ENCODE peak calls at places on chromosomes 4 and X, in ten cellular contexts. A, D, B, R, S, J, L, Q, C and V are unnamed samples. For H3K27me3 and H3K4me1, the result is how much of the 10 kb centered on the place peaks cover.

GRCh38 chr4:173707658-173708415 is 177.8 kb upstream of the HAND2 start:
- DNase-seq in A (no peak), D (no peak), B (no peak), R (no peak), S (no peak), J (no peak), L (no peak), Q (no peak), C (no peak), V (no peak)

GRCh38 chr4:1413221-1413663 is 7.0 kb upstream of the NKX1-1 start:
- DNase-seq in A (no peak), D (no peak), B (no peak), R (no peak), S (peak), J (no peak), L (peak), Q (no peak), C (no peak), V (no peak)

GRCh38 chr4:13143704-13144103 is 340.4 kb downstream of the RAB28 start:
- DNase-seq in A (no peak), D (no peak), B (no peak), R (no peak), S (no peak), J (no peak), L (no peak), Q (no peak), C (no peak), V (no peak)

GRCh38 chrX:97405031-97405685 is 521.5 kb downstream of the RPA4 start:
- DNase-seq in A (no peak), D (no peak), B (peak), R (no peak), S (no peak), J (no peak), L (no peak), Q (peak), C (no peak), V (no peak)

GRCh38 chrX:69158166-69159040 is 6.8 kb downstream of the PJA1 start:
- DNase-seq in A (peak), D (peak), B (peak), R (peak), S (no peak), J (no peak), L (peak), Q (peak), C (peak), V (peak)

GRCh38 chr4:3817561-3817960 is 51.4 kb downstream of the ADRA2C start:
- DNase-seq in A (no peak), D (no peak), B (no peak), R (no peak), S (no peak), J (no peak), L (no peak), Q (no peak), C (no peak), V (peak)

GRCh38 chrX:56797966-56798711 is 69.1 kb downstream of the NBDY start:
- DNase-seq in A (no peak), D (peak), B (peak), R (no peak), S (no peak), J (no peak), L (peak), Q (peak), C (no peak), V (no peak)

GRCh38 chr4:77819409-77819835 is 254 bp upstream of the CNOT6L start:
- DNase-seq in A (peak), D (no peak), B (peak), R (peak), S (no peak), J (peak), L (peak), Q (no peak), C (no peak), V (no peak)

GRCh38 chr4:80069837-80070788 is 2.9 kb downstream of the ANTXR2 start:
- DNase-seq in A (no peak), D (no peak), B (peak), R (no peak), S (no peak), J (no peak), L (no peak), Q (peak), C (no peak), V (no peak)

GRCh38 chr4:153438916-153439756 is 27.0 kb upstream of the TMEM131L start:
- DNase-seq in A (no peak), D (no peak), B (no peak), R (no peak), S (no peak), J (peak), L (no peak), Q (no peak), C (no peak), V (no peak)

GRCh38 chr4:24535399-24535798 is 49.0 kb downstream of the DHX15 start:
- DNase-seq in A (no peak), D (no peak), B (no peak), R (no peak), S (no peak), J (no peak), L (no peak), Q (no peak), C (no peak), V (no peak)

GRCh38 chr4:107035711-107036601 is at the start of gene DKK2:
- DNase-seq in A (peak), D (peak), B (peak), R (no peak), S (no peak), J (no peak), L (peak), Q (peak), C (peak), V (peak)

DNA sequence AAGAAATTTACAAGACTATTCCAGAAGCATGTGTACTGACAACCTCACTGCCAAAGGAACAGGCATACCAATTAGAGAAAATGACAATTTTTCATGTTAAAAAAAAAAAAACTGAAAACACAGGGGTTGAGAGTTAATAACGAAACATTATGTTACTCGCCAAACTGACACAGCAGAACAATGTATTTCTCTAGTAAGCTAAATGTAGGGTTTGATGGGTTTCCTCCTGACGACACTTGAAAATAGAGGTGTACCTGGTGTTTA is 643 bp upstream of the USO1 start:
- DNase-seq in A (no peak), D (no peak), B (no peak), R (no peak), S (no peak), J (no peak), L (no peak), Q (no peak), C (no peak), V (no peak)
- H3K27me3 ChIP-seq in A (under half), D (under half), B (under half), R (under half), S (under half), J (under half), L (under half), Q (under half), C (under half), V (under half)

DNA sequence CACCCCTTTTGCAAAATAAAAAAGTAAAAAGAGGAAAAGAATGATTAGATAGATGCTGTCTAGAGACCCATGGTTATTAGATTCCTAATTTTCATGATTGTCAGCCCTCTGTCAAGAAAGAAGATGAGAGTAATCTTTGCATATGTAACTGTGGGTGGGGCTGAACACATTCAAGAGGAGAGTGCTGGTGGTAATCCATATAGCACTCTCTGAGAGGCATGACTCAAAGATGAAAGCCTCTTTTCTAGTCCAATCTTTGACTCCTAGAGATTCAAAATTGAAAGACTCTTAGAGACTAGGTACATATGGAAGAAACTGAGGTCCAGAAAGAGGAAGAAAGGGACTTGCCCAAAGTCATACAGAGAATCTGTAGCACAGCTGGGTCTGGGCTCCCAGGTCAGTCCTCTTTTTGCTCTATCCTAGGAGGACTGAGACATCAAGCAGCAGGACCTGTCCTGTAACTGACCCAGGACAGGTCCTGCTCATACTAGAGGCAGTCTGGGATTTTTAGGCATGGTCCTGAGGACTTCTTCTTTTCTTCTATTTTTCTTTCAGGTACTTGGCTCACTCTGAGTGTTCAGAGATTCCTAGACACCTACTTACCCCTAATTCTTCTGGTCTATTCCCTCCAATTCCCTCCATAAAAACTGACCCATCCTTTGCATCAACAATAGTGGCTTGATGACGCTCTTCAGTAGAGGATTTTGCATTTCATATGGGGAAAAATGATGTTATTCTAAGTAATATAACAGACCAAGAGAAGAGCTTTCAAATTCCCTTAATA is 23.8 kb downstream of the VSIG4 start:
- DNase-seq in A (no peak), D (no peak), B (no peak), R (no peak), S (no peak), J (no peak), L (no peak), Q (no peak), C (no peak), V (no peak)
- H3K4me1 ChIP-seq in A (under half), D (under half), B (under half), R (under half), S (under half), J (half or more), L (under half), Q (under half), C (under half), V (under half)

GRCh38 chr4:168499241-168499640 is 2.4 kb downstream of the PALLD start:
- DNase-seq in A (no peak), D (no peak), B (no peak), R (no peak), S (no peak), J (no peak), L (no peak), Q (no peak), C (no peak), V (no peak)
- H3K27ac ChIP-seq in A (no peak), D (no peak), B (no peak), R (no peak), S (no peak), J (no peak), L (no peak), Q (no peak), C (no peak), V (no peak)

GRCh38 chr4:140569307-140569638 is 512 bp upstream of the UCP1 start:
- DNase-seq in A (no peak), D (no peak), B (no peak), R (no peak), S (no peak), J (no peak), L (no peak), Q (no peak), C (no peak), V (no peak)

GRCh38 chr4:140568507-140569306 is at the start of gene UCP1:
- DNase-seq in A (peak), D (peak), B (peak), R (peak), S (no peak), J (no peak), L (peak), Q (no peak), C (peak), V (peak)

GRCh38 chr4:140575489-140575888 is 6.7 kb upstream of the UCP1 start:
- DNase-seq in A (no peak), D (no peak), B (no peak), R (no peak), S (no peak), J (no peak), L (no peak), Q (no peak), C (no peak), V (no peak)

GRCh38 chr4:140567722-140568121 is 1.0 kb downstream of the UCP1 start:
- DNase-seq in A (peak), D (peak), B (peak), R (no peak), S (no peak), J (no peak), L (peak), Q (peak), C (peak), V (no peak)

GRCh38 chr4:140571620-140572019 is 2.9 kb upstream of the UCP1 start:
- DNase-seq in A (no peak), D (no peak), B (no peak), R (no peak), S (no peak), J (no peak), L (no peak), Q (no peak), C (no peak), V (no peak)
- H3K27me3 ChIP-seq in A (under half), D (half or more), B (under half), R (under half), S (half or more), J (under half), L (under half), Q (half or more), C (under half), V (under half)

GRCh38 chr4:184318852-184319251 is 101.2 kb upstream of the ENPP6 start:
- DNase-seq in A (no peak), D (no peak), B (no peak), R (no peak), S (no peak), J (no peak), L (peak), Q (no peak), C (no peak), V (no peak)
- H3K4me1 ChIP-seq in A (under half), D (under half), B (under half), R (under half), S (under half), J (under half), L (under half), Q (under half), C (under half), V (under half)

DNA sequence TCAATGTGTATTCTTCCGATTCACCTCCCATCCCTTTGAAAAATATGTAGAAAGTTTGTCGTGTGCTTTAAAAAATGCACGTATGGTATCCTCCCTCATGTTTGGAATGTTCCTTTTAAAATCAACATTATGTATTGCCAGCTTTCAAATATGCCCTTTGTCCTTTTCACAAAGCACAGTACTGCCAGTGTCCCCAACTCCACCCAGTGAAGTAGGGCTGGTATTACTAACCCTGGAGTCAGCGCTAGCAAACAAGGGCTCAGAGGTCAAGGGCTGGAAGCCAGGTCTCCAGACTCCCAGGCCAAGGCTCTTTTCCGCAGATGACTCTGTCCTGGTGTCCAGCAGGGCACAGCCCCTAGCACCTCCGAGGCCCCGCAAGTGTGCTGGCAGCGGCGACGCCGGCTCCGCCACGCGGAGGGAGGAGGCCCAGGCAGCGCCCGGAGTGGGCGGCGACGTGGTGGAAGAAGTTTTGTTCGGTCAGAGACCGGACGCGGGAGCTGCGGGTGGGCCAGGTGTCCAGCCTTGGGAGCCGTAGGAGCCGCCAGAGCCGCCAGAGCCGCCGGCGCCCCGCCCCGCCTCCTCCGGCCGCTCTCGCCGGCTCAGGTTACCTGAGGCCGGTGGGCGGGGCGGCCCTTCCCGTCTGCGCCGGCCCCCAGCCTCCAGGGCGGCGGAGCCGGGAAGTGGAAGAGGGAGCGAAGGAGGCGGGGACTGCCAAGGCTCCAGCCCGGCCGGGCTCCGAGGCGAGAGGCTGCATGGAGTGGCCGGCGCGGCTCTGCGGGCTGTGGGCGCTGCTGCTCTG is at the start of gene IL13RA1:
- DNase-seq in A (peak), D (peak), B (peak), R (peak), S (peak), J (no peak), L (peak), Q (peak), C (peak), V (peak)
- H3K27ac ChIP-seq in A (peak), D (peak), B (peak), R (peak), S (peak), J (no peak), L (no peak), Q (peak), C (peak), V (peak)

GRCh38 chrX:134547047-134547679 is 87.2 kb downstream of the HPRT1 start:
- DNase-seq in A (no peak), D (no peak), B (no peak), R (no peak), S (no peak), J (no peak), L (no peak), Q (no peak), C (no peak), V (no peak)

GRCh38 chrX:134548844-134549205 is 88.9 kb downstream of the HPRT1 start:
- DNase-seq in A (no peak), D (no peak), B (no peak), R (no peak), S (no peak), J (no peak), L (no peak), Q (no peak), C (no peak), V (no peak)

GRCh38 chrX:134545524-134545923 is 85.6 kb downstream of the HPRT1 start:
- DNase-seq in A (no peak), D (peak), B (no peak), R (no peak), S (no peak), J (no peak), L (no peak), Q (no peak), C (peak), V (no peak)

GRCh38 chrX:134546187-134546586 is 86.2 kb downstream of the HPRT1 start:
- DNase-seq in A (no peak), D (peak), B (no peak), R (no peak), S (no peak), J (no peak), L (no peak), Q (no peak), C (no peak), V (no peak)

DNA sequence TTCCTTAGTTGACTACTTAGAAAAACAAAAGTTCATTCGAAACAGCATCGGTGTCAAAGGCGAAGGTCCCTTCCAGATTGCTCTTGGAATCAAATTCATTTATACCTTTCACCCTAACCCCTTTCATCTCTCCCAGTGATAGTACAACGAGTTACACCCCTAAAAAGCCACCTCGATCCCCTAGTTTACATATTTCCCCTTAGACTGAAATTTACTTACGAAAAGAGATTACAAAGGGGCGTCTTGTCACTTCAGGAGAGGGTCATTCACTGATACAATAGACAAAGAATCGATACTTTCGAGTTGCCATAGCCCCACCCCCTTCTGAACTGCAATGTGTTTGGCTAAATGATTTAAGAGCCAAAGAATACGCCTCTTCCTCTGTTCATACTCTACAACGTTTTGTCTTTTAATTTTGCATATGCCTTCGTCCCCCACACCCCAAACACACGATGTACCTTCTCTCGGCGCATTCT is 88.3 kb downstream of the HPRT1 start:
- DNase-seq in A (no peak), D (no peak), B (no peak), R (no peak), S (no peak), J (no peak), L (no peak), Q (no peak), C (no peak), V (no peak)
- H3K27me3 ChIP-seq in A (under half), D (under half), B (under half), R (under half), S (under half), J (under half), L (under half), Q (under half), C (under half), V (under half)

GRCh38 chr4:101156619-101157310 is 190.6 kb downstream of the PPP3CA start:
- DNase-seq in A (no peak), D (no peak), B (peak), R (no peak), S (no peak), J (no peak), L (no peak), Q (no peak), C (no peak), V (no peak)
- H3K4me1 ChIP-seq in A (half or more), D (under half), B (under half), R (under half), S (half or more), J (under half), L (under half), Q (under half), C (under half), V (under half)